ENCODE peak calls at places on chromosomes 7 and 10, in nine cellular contexts. One of them, this sample, is unnamed.

GRCh38 chr7:131189488-131189887 is 138.2 kb upstream of the MKLN1 start:
- DNase-seq in testis: no peak
- DNase-seq in GM12891: no peak
- DNase-seq in A549: no peak
- DNase-seq in lower leg skin: no peak
- DNase-seq in stomach: no peak
- DNase-seq in sigmoid colon: no peak
- DNase-seq in tibial nerve: no peak
- DNase-seq in body of pancreas: no peak
- DNase-seq in this sample: no peak

GRCh38 chr10:6918305-6918704 is 338.2 kb upstream of the PRKCQ start:
- DNase-seq in testis: peak
- DNase-seq in GM12891: no peak
- DNase-seq in A549: peak
- DNase-seq in lower leg skin: no peak
- DNase-seq in stomach: peak
- DNase-seq in sigmoid colon: no peak
- DNase-seq in tibial nerve: peak
- DNase-seq in body of pancreas: peak
- DNase-seq in this sample: peak

GRCh38 chr10:1120761-1121160 is 64.6 kb downstream of the WDR37 start:
- DNase-seq in testis: no peak
- DNase-seq in GM12891: no peak
- DNase-seq in A549: no peak
- DNase-seq in lower leg skin: peak
- DNase-seq in stomach: no peak
- DNase-seq in sigmoid colon: no peak
- DNase-seq in tibial nerve: no peak
- DNase-seq in body of pancreas: peak
- DNase-seq in this sample: no peak

GRCh38 chr7:17624379-17624778 is 315.9 kb downstream of the SNX13 start:
- DNase-seq in testis: no peak
- DNase-seq in GM12891: no peak
- DNase-seq in A549: no peak
- DNase-seq in lower leg skin: no peak
- DNase-seq in stomach: no peak
- DNase-seq in sigmoid colon: no peak
- DNase-seq in tibial nerve: no peak
- DNase-seq in body of pancreas: no peak
- DNase-seq in this sample: no peak

GRCh38 chr7:103117465-103117864 is 31.4 kb downstream of the NAPEPLD start:
- DNase-seq in testis: no peak
- DNase-seq in GM12891: no peak
- DNase-seq in A549: no peak
- DNase-seq in lower leg skin: no peak
- DNase-seq in stomach: no peak
- DNase-seq in sigmoid colon: no peak
- DNase-seq in tibial nerve: no peak
- DNase-seq in body of pancreas: no peak
- DNase-seq in this sample: no peak

GRCh38 chr7:76048668-76048988 is 722 bp downstream of the MDH2 start:
- DNase-seq in testis: peak
- DNase-seq in GM12891: peak
- DNase-seq in A549: peak
- DNase-seq in lower leg skin: no peak
- DNase-seq in stomach: peak
- DNase-seq in sigmoid colon: no peak
- DNase-seq in tibial nerve: no peak
- DNase-seq in body of pancreas: no peak
- DNase-seq in this sample: peak

GRCh38 chr10:7773845-7774801 is 13.7 kb downstream of the KIN start:
- DNase-seq in testis: no peak
- DNase-seq in GM12891: no peak
- DNase-seq in A549: no peak
- DNase-seq in lower leg skin: no peak
- DNase-seq in stomach: peak
- DNase-seq in sigmoid colon: no peak
- DNase-seq in tibial nerve: no peak
- DNase-seq in body of pancreas: peak
- DNase-seq in this sample: no peak

GRCh38 chr10:118035358-118036031 is 11.2 kb downstream of the RAB11FIP2 start:
- DNase-seq in testis: no peak
- DNase-seq in GM12891: no peak
- DNase-seq in A549: no peak
- DNase-seq in lower leg skin: no peak
- DNase-seq in stomach: no peak
- DNase-seq in sigmoid colon: no peak
- DNase-seq in tibial nerve: no peak
- DNase-seq in body of pancreas: no peak
- DNase-seq in this sample: no peak

GRCh38 chr10:71600856-71601255 is 118.7 kb downstream of the C10orf105 start:
- DNase-seq in testis: no peak
- DNase-seq in GM12891: no peak
- DNase-seq in A549: no peak
- DNase-seq in lower leg skin: no peak
- DNase-seq in stomach: no peak
- DNase-seq in sigmoid colon: no peak
- DNase-seq in tibial nerve: no peak
- DNase-seq in body of pancreas: peak
- DNase-seq in this sample: no peak

GRCh38 chr7:29308424-29308823 is 113.8 kb downstream of the CHN2 start:
- DNase-seq in testis: no peak
- DNase-seq in GM12891: no peak
- DNase-seq in A549: no peak
- DNase-seq in lower leg skin: no peak
- DNase-seq in stomach: no peak
- DNase-seq in sigmoid colon: no peak
- DNase-seq in tibial nerve: no peak
- DNase-seq in body of pancreas: no peak
- DNase-seq in this sample: no peak

DNA sequence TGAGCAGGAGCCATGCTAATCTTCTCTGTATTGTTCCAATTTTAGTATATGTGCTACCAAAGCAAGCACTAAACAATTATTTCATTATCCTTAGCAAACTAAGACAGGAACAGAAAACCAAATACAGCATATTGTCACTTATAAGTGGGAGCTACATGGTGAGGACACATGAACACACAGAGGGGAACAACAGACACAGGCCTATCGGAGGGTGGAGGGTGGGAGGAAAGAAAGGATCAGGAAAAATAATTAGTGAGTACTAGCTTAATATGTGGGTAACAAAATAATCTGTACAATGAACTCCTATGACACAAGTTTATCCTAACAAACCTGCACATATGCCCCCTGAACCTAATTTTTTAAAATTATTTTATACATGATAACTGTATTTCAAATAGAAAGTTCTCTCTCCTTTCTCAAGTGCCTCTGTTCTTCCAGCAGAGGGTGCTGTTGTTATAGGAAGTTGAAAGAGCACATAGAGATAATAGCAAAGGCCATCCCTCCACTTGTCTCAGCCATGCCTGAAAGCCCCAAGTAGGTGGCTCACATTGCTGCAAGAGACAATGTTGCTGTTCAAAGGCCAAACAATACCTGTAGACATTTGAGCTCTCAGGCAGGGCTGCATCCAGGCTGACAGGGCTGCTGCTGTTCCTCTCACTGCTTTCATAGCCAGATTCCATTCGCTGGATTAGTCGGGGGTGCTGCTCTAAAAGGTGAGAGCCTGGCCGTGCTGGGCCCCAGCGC is 33.4 kb upstream of the PPP3CB start:
- DNase-seq in testis: peak
- DNase-seq in GM12891: peak
- DNase-seq in A549: peak
- DNase-seq in lower leg skin: no peak
- DNase-seq in stomach: peak
- DNase-seq in sigmoid colon: peak
- DNase-seq in tibial nerve: peak
- DNase-seq in body of pancreas: peak
- DNase-seq in this sample: peak
- TF ChIP-seq POLR2A in testis: no peak
- TF ChIP-seq POLR2A in GM12891: no peak
- TF ChIP-seq POLR2A in A549: no peak
- TF ChIP-seq POLR2A in lower leg skin: no peak
- TF ChIP-seq POLR2A in stomach: no peak
- TF ChIP-seq POLR2A in sigmoid colon: no peak
- TF ChIP-seq POLR2A in tibial nerve: no peak
- TF ChIP-seq POLR2A in body of pancreas: no peak
- TF ChIP-seq POLR2A in this sample: no peak

DNA sequence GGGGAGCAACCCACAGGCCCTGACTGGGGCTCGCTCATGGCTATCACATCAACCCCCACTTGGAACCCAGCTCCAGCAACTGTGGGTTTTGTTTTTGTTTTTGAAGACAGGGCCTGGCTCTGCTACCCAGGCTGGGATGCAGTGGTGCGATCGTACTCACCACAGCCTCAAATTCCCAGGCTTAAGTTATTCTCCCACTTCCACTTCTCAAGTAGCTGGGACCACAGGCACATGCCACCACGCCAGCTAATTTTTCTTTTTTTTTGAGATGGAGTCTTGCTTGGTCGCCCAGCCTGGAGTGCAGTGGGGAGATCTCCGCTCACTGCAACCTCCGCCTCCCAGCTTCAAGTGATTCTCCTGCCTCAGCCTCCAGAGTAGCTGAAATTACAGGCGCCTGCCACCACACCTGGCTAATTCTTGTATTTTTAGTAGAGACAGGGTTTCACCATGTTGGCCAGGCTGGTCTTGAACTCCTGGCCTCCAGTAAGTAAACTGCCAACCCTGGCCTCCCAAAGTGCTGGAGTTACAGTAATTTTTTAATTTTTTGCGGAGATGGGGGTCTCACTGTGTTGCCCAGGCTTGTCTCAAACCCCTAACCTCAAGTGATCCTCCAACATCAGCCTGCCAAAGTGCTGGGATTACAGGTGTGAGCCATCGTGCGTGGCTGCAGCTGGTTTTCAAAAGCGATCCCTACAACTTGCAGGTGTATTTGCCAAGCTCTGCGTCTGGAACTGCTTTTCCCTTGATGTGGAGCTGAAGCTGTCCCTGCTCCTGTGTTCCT is 228.7 kb downstream of the SKIDA1 start:
- DNase-seq in testis: no peak
- DNase-seq in GM12891: no peak
- DNase-seq in A549: no peak
- DNase-seq in lower leg skin: no peak
- DNase-seq in stomach: no peak
- DNase-seq in sigmoid colon: peak
- DNase-seq in tibial nerve: no peak
- DNase-seq in body of pancreas: no peak
- DNase-seq in this sample: no peak
- TF ChIP-seq POLR2A in testis: no peak
- TF ChIP-seq POLR2A in GM12891: no peak
- TF ChIP-seq POLR2A in A549: no peak
- TF ChIP-seq POLR2A in lower leg skin: no peak
- TF ChIP-seq POLR2A in stomach: no peak
- TF ChIP-seq POLR2A in sigmoid colon: no peak
- TF ChIP-seq POLR2A in tibial nerve: no peak
- TF ChIP-seq POLR2A in body of pancreas: no peak
- TF ChIP-seq POLR2A in this sample: no peak

DNA sequence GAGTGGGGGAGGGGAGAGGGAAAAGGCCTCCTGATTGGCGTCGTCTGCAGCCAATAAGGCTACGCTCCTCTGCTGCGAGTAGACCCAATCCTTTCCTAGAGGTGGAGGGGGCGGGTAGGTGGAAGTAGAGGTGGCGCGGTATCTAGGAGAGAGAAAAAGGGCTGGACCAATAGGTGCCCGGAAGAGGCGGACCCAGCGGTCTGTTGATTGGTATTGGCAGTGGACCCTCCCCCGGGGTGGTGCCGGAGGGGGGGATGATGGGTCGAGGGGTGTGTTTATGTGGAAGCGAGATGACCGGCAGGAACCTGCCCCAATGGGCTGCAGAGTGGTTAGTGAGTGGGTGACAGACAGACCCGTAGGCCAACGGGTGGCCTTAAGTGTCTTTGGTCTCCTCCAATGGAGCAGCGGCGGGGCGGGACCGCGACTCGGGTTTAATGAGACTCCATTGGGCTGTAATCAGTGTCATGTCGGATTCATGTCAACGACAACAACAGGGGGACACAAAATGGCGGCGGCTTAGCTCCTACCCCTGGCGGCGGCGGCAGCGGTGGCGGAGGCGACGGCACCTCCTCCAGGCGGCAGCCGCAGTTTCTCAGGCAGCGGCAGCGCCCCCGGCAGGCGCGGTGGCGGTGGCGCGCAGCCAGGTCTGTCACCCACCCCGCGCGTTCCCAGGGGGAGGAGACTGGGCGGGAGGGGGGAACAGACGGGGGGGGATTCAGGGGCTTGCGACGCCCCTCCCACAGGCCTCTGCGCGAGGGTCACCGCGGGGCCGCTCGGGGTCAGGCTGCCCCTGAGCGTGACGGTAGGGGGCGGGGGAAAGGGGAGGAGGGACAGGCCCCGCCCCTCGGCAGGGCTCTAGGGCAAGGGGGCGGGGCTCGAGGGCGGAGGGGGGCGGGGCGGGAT is at the start of gene KAT6B:
- DNase-seq in testis: peak
- DNase-seq in GM12891: peak
- DNase-seq in A549: peak
- DNase-seq in lower leg skin: peak
- DNase-seq in stomach: peak
- DNase-seq in sigmoid colon: peak
- DNase-seq in tibial nerve: peak
- DNase-seq in body of pancreas: peak
- DNase-seq in this sample: peak
- TF ChIP-seq POLR2A in testis: no peak
- TF ChIP-seq POLR2A in GM12891: peak
- TF ChIP-seq POLR2A in A549: peak
- TF ChIP-seq POLR2A in lower leg skin: no peak
- TF ChIP-seq POLR2A in stomach: peak
- TF ChIP-seq POLR2A in sigmoid colon: no peak
- TF ChIP-seq POLR2A in tibial nerve: no peak
- TF ChIP-seq POLR2A in body of pancreas: peak
- TF ChIP-seq POLR2A in this sample: peak

GRCh38 chr7:1124164-1124563 is 35.8 kb downstream of the ZFAND2A start:
- DNase-seq in testis: no peak
- DNase-seq in GM12891: no peak
- DNase-seq in A549: no peak
- DNase-seq in lower leg skin: no peak
- DNase-seq in stomach: no peak
- DNase-seq in sigmoid colon: no peak
- DNase-seq in tibial nerve: peak
- DNase-seq in body of pancreas: no peak
- DNase-seq in this sample: no peak

GRCh38 chr7:1122832-1123501 is 35.1 kb downstream of the GPER1 start:
- DNase-seq in testis: no peak
- DNase-seq in GM12891: no peak
- DNase-seq in A549: no peak
- DNase-seq in lower leg skin: no peak
- DNase-seq in stomach: no peak
- DNase-seq in sigmoid colon: no peak
- DNase-seq in tibial nerve: no peak
- DNase-seq in body of pancreas: no peak
- DNase-seq in this sample: no peak

GRCh38 chr7:1121886-1122831 is 34.2 kb downstream of the GPER1 start:
- DNase-seq in testis: no peak
- DNase-seq in GM12891: no peak
- DNase-seq in A549: no peak
- DNase-seq in lower leg skin: no peak
- DNase-seq in stomach: no peak
- DNase-seq in sigmoid colon: no peak
- DNase-seq in tibial nerve: no peak
- DNase-seq in body of pancreas: no peak
- DNase-seq in this sample: no peak

GRCh38 chr7:1124816-1125602 is 35.0 kb downstream of the ZFAND2A start:
- DNase-seq in testis: no peak
- DNase-seq in GM12891: no peak
- DNase-seq in A549: no peak
- DNase-seq in lower leg skin: no peak
- DNase-seq in stomach: peak
- DNase-seq in sigmoid colon: no peak
- DNase-seq in tibial nerve: no peak
- DNase-seq in body of pancreas: no peak
- DNase-seq in this sample: no peak

GRCh38 chr7:1123721-1124120 is 35.8 kb downstream of the GPER1 start:
- DNase-seq in testis: peak
- DNase-seq in GM12891: no peak
- DNase-seq in A549: peak
- DNase-seq in lower leg skin: peak
- DNase-seq in stomach: peak
- DNase-seq in sigmoid colon: peak
- DNase-seq in tibial nerve: peak
- DNase-seq in body of pancreas: peak
- DNase-seq in this sample: no peak
- TF ChIP-seq POLR2A in testis: no peak
- TF ChIP-seq POLR2A in GM12891: no peak
- TF ChIP-seq POLR2A in A549: no peak
- TF ChIP-seq POLR2A in lower leg skin: no peak
- TF ChIP-seq POLR2A in stomach: no peak
- TF ChIP-seq POLR2A in sigmoid colon: no peak
- TF ChIP-seq POLR2A in tibial nerve: no peak
- TF ChIP-seq POLR2A in body of pancreas: no peak
- TF ChIP-seq POLR2A in this sample: no peak